ENCODE peak calls at places on chromosomes 5 and 9, in six cellular contexts. X is H1, V is GM23338, G is HCT116, L is neural progenitor cell, O is mammary epithelial cell. F is an unnamed sample.

GRCh38 chr5:150261231-150261630 is 28.3 kb downstream of the CAMK2A start:
- DNase-seq in L (no peak), O (no peak), V (no peak), X (no peak), G (no peak), F (no peak)

GRCh38 chr5:54528633-54529032 is 11.1 kb downstream of the SNX18 start:
- DNase-seq in O (no peak), X (no peak), V (no peak), L (no peak), G (no peak), F (no peak)

GRCh38 chr9:14746655-14747054 is 24.1 kb upstream of the CER1 start:
- DNase-seq in O (no peak), X (no peak), L (no peak), V (no peak), G (no peak), F (no peak)

GRCh38 chr9:136522354-136523237 is 23.3 kb downstream of the NOTCH1 start:
- DNase-seq in V (no peak), X (no peak), L (no peak), G (no peak), O (no peak), F (no peak)

GRCh38 chr5:154721476-154722058 is 33.6 kb upstream of the LARP1 start:
- DNase-seq in L (no peak), G (no peak), X (peak; percentile 61), O (no peak), V (peak; percentile 77), F (no peak)

GRCh38 chr5:90528704-90529233 is 615 bp downstream of the LYSMD3 start:
- DNase-seq in V (peak; percentile 17), G (no peak), X (no peak), L (peak; percentile 21), O (peak; percentile 21), F (peak; percentile 23)

GRCh38 chr9:71620806-71621205 is 147.5 kb downstream of the CEMIP2 start:
- DNase-seq in L (no peak), G (no peak), V (no peak), X (no peak), O (no peak), F (no peak)

GRCh38 chr5:54146390-54146789 is 164.0 kb downstream of the ARL15 start:
- DNase-seq in L (no peak), X (no peak), V (no peak), G (no peak), O (no peak), F (no peak)

GRCh38 chr9:88932766-88933165 is 58.5 kb upstream of the S1PR3 start:
- DNase-seq in G (no peak), X (peak; percentile 21), V (peak; percentile 68), O (peak; percentile 65), L (no peak), F (no peak)

GRCh38 chr9:98708103-98708932 is 417 bp downstream of the GABBR2 start:
- DNase-seq in O (no peak), L (no peak), G (no peak), V (peak; percentile 37), X (no peak), F (no peak)

GRCh38 chr5:107652839-107653607 is 17.7 kb downstream of the EFNA5 start:
- DNase-seq in V (peak; percentile 56), O (no peak), G (no peak), L (peak; percentile 82), X (no peak), F (peak; percentile 6)

GRCh38 chr9:115777610-115778009 is 376.0 kb upstream of the PAPPA start:
- DNase-seq in G (no peak), V (no peak), L (no peak), X (no peak), O (no peak), F (no peak)

GRCh38 chr5:37683072-37683471 is 156.8 kb downstream of the GDNF start:
- DNase-seq in X (no peak), L (no peak), V (no peak), O (no peak), G (no peak), F (no peak)

GRCh38 chr9:17402309-17402708 is 176.6 kb upstream of the SH3GL2 start:
- DNase-seq in G (no peak), X (no peak), L (peak; percentile 60), V (peak; percentile 77), O (no peak), F (no peak)

GRCh38 chr9:130265431-130266235 is at the start of gene HMCN2:
- DNase-seq in O (peak; percentile 23), X (no peak), V (peak; percentile 79), G (no peak), L (peak; percentile 73), F (peak; percentile 66)
- TF ChIP-seq EZH2 in O (peak; percentile 25), X (peak; percentile 37), V (peak; percentile 16), G (no peak), L (peak; percentile 84), F (peak; percentile 68)

GRCh38 chr9:69461488-69461887 is 136.5 kb downstream of the ENTREP1 start:
- DNase-seq in X (no peak), O (no peak), G (no peak), V (no peak), L (no peak), F (no peak)

GRCh38 chr9:69465473-69465872 is 140.5 kb downstream of the ENTREP1 start:
- DNase-seq in O (no peak), L (no peak), V (no peak), G (no peak), X (no peak), F (no peak)

GRCh38 chr9:69461084-69461483 is 136.1 kb downstream of the ENTREP1 start:
- DNase-seq in O (no peak), L (no peak), X (no peak), G (no peak), V (no peak), F (no peak)

GRCh38 chr9:69462394-69462793 is 137.4 kb downstream of the ENTREP1 start:
- DNase-seq in V (no peak), L (no peak), X (no peak), G (no peak), O (no peak), F (no peak)

GRCh38 chr9:69463497-69464068 is 138.6 kb downstream of the ENTREP1 start:
- DNase-seq in V (peak; percentile 17), L (peak; percentile 25), X (no peak), O (no peak), G (no peak), F (no peak)
- H2AFZ ChIP-seq in V (peak overlapping the region; percentile 95), L (no peak overlapping the region), X (peak overlapping the region; percentile 76), O (no peak overlapping the region), G (no peak overlapping the region), F (no peak overlapping the region)

GRCh38 chr5:171308453-171309275 is at the start of gene TLX3:
- DNase-seq in V (peak; percentile 96), O (peak; percentile 24), X (peak; percentile 73), L (peak; percentile 88), G (peak; percentile 87), F (no peak)
- TF ChIP-seq EZH2 in V (peak; percentile 96), O (no peak), X (peak; percentile 62), L (peak; percentile 85), G (no peak), F (peak; percentile 98)

DNA sequence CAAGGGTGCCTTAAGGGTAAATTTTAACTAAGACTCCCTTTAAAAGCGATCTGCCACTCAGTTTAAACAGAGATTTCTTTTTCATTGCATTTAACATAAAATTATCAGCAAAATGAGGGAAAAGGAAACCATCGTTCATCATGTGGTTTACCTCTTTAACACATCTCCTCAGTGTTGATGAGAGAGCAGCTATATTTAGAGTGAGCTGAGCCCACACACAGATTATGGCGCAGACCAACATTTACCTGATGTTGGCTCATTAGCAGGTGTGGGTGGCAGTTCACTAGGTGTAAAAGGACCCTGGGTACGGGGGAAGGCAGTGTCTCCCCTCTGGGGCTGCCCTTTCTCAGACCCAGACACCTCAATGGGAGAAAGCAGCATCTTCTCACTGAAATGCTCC is 149.8 kb downstream of the ENTREP1 start:
- DNase-seq in G (no peak), L (no peak), O (no peak), V (no peak), X (no peak), F (no peak)
- H2AFZ ChIP-seq in G (no peak overlapping the region), L (no peak overlapping the region), O (no peak overlapping the region), V (no peak overlapping the region), X (no peak overlapping the region), F (no peak overlapping the region)

DNA sequence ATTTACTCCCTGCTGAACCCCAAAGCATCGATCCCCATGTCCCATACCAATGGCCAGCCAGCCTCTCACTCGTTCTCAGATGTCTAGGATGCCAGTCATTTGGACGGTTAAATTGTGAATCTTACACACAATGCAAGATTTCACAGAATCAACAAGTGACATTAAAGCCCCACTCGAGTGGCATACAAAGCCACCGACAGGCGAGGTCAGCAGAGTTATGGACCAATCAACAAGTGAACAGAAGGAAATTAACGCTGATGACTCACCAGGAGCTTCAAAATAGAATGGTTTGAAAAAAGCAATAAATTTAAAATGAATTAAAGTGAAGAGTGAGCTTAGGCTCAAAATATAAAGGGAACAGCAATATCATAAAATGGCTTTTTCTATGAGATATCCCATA is 8.2 kb upstream of the RUFY1 start:
- DNase-seq in L (no peak), O (no peak), G (no peak), X (no peak), V (no peak), F (no peak)
- TF ChIP-seq EZH2 in L (no peak), O (no peak), G (no peak), X (no peak), V (no peak), F (no peak)

DNA sequence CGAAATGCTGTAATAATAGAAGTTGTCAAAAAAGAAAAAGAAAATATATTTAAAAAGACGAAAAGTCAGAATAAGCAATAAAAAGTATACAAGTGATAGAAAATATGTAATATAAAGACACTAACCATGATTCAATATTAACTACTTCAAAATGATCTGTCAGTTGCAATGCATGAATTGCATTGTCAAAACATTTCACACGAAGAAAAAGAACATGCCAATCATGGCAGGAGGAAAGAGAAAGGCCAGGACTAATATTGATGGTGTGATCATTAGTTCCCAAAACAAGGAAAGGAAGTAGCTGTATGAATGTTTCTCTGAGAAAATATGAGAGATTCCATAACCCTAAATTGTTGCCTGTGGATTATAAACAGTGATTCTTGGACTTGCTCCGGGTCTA is 7.4 kb upstream of the GRAMD2B start:
- DNase-seq in G (no peak), V (no peak), O (no peak), X (no peak), L (no peak), F (no peak)
- H2AFZ ChIP-seq in G (no peak overlapping the region), V (no peak overlapping the region), O (no peak overlapping the region), X (no peak overlapping the region), L (no peak overlapping the region), F (no peak overlapping the region)